ENCODE peak calls at places on chromosomes 11 and 22, in four cellular contexts. S is gastrocnemius medialis, R is brain microvascular endothelial cell, J is spleen. I is an unnamed sample.

GRCh38 chr11:2912498-2912897 is 16.7 kb downstream of the PHLDA2 start:
- DNase-seq in S (no peak), R (peak), J (no peak), I (peak)

GRCh38 chr11:64387916-64388315 is 29.0 kb downstream of the RPS6KA4 start:
- DNase-seq in S (no peak), R (no peak), J (no peak), I (no peak)

GRCh38 chr22:39265143-39265542 is 20.4 kb upstream of the PDGFB start:
- DNase-seq in S (no peak), R (no peak), J (no peak), I (no peak)

GRCh38 chr11:125062931-125063428 is at the start of gene SLC37A2:
- DNase-seq in S (peak), R (peak), J (peak), I (no peak)

GRCh38 chr11:73296501-73297230 is 11.4 kb upstream of the ARHGEF17 start:
- DNase-seq in S (no peak), R (no peak), J (peak), I (no peak)

GRCh38 chr11:87036756-87037449 is 831 bp upstream of the TMEM135 start:
- DNase-seq in S (no peak), R (no peak), J (no peak), I (no peak)

GRCh38 chr11:104198576-104198975 is 34.6 kb upstream of the PDGFD start:
- DNase-seq in S (no peak), R (no peak), J (no peak), I (no peak)

GRCh38 chr11:35178862-35179261 is 39.9 kb downstream of the CD44 start:
- DNase-seq in S (no peak), R (no peak), J (no peak), I (no peak)

GRCh38 chr11:78783301-78783700 is 208.6 kb upstream of the NARS2 start:
- DNase-seq in S (no peak), R (no peak), J (no peak), I (no peak)

GRCh38 chr11:68143310-68143689 is 22.1 kb upstream of the CHKA start:
- DNase-seq in S (no peak), R (no peak), J (no peak), I (no peak)

GRCh38 chr11:68146010-68146540 is 24.9 kb upstream of the CHKA start:
- DNase-seq in S (peak), R (no peak), J (peak), I (no peak)

GRCh38 chr11:68142441-68143309 is 21.5 kb upstream of the CHKA start:
- DNase-seq in S (no peak), R (no peak), J (no peak), I (no peak)

GRCh38 chr11:68146704-68147474 is 25.7 kb upstream of the CHKA start:
- DNase-seq in S (no peak), R (peak), J (no peak), I (no peak)

DNA sequence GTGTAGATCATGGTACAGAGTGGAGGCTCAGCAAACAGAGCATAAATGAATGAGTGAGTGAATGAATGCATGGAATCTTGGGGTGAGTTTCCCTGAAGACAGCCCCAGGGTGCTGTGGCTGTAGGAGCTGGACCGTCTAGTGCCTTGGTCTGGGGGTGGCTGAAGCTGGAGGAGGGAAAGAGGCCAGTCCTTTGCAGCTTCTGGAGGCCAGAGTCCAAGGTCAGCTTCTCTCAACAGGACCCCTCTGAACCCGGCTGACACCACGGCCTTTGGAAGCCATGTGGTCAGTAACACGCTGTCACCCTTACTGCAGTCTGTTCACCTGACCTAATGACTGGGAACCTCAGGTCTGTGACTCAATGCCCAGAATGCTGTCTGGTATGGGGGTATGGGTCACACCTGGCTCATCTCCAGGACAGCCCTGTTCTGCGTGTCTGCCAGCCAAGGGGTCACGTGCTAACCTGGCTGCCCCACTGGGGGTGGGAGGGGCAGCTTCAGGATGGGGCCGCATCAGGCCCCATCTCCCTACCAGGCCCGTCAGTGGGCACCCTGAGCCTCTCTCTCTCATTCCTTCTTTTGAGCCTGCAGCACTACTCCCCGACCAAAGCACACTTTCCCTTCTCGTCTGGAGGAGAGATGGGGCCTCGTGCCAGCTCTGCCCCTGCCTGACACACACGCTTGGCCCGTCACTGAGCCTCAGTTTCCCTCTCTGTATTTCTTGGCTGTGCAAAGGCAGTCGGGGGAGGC is 24.1 kb upstream of the CHKA start:
- DNase-seq in S (no peak), R (no peak), J (no peak), I (no peak)
- H3K27ac ChIP-seq in S (no peak), R (no peak), J (no peak), I (peak)

GRCh38 chr11:11152877-11153276 is 200.2 kb downstream of the CSNK2A3 start:
- DNase-seq in S (no peak), R (no peak), J (no peak), I (no peak)
- H3K27ac ChIP-seq in S (no peak), R (no peak), J (no peak), I (no peak)

GRCh38 chr22:44026630-44027511 is 2.8 kb downstream of the PARVB start:
- DNase-seq in S (peak), R (peak), J (peak), I (no peak)

GRCh38 chr22:44028091-44028490 is 4.0 kb downstream of the PARVB start:
- DNase-seq in S (no peak), R (no peak), J (no peak), I (no peak)

GRCh38 chr22:44024288-44024908 is at the start of gene PARVB:
- DNase-seq in S (no peak), R (no peak), J (peak), I (no peak)

GRCh38 chr22:44025171-44026065 is 1.3 kb downstream of the PARVB start:
- DNase-seq in S (no peak), R (no peak), J (peak), I (no peak)

GRCh38 chr22:44026066-44026629 is 2.0 kb downstream of the PARVB start:
- DNase-seq in S (no peak), R (no peak), J (peak), I (no peak)
- H3K27ac ChIP-seq in S (peak), R (peak), J (peak), I (no peak)

GRCh38 chr11:100753562-100753961 is 66.5 kb downstream of the ARHGAP42 start:
- DNase-seq in S (no peak), R (no peak), J (no peak), I (no peak)
- H3K27ac ChIP-seq in S (no peak), R (no peak), J (no peak), I (no peak)

GRCh38 chr22:43381693-43382092 is 30.1 kb upstream of the MPPED1 start:
- DNase-seq in S (no peak), R (no peak), J (no peak), I (no peak)
- H3K27ac ChIP-seq in S (no peak), R (no peak), J (no peak), I (no peak)

GRCh38 chr22:23801238-23801821 is 14.6 kb downstream of the SMARCB1 start:
- DNase-seq in S (no peak), R (no peak), J (no peak), I (no peak)

GRCh38 chr22:23803001-23803819 is 16.4 kb downstream of the SMARCB1 start:
- DNase-seq in S (no peak), R (no peak), J (no peak), I (no peak)

GRCh38 chr22:23806837-23807236 is 20.1 kb downstream of the SMARCB1 start:
- DNase-seq in S (no peak), R (no peak), J (no peak), I (no peak)

GRCh38 chr22:23801886-23802377 is 15.2 kb downstream of the SMARCB1 start:
- DNase-seq in S (no peak), R (no peak), J (no peak), I (no peak)

DNA sequence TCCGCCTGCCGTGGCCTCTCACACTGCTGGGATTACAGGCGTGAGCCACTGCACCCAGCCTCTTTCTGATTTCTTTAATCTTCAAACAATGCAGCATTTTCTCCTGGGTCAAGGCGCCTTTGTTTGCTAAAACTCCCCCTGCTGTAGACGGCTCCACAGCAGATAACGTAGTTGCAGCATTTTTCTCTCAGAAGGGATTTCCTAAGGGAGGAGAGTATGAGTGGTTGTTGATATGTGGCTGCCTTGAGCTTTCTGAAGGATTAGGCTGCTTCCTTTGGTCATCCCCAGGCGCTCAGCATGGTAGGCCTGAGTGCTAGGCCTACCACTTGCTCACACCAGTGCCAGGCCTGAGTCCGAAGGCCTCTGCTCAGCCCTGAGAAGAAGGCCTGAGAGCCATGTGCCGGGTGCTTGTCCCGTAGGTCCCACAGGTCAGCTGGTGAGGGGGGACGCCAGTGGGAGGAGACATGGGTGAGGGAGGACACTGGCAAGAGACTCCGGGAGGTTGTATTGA is 18.1 kb downstream of the SMARCB1 start:
- DNase-seq in S (no peak), R (no peak), J (peak), I (no peak)
- H3K27ac ChIP-seq in S (no peak), R (no peak), J (peak), I (no peak)

DNA sequence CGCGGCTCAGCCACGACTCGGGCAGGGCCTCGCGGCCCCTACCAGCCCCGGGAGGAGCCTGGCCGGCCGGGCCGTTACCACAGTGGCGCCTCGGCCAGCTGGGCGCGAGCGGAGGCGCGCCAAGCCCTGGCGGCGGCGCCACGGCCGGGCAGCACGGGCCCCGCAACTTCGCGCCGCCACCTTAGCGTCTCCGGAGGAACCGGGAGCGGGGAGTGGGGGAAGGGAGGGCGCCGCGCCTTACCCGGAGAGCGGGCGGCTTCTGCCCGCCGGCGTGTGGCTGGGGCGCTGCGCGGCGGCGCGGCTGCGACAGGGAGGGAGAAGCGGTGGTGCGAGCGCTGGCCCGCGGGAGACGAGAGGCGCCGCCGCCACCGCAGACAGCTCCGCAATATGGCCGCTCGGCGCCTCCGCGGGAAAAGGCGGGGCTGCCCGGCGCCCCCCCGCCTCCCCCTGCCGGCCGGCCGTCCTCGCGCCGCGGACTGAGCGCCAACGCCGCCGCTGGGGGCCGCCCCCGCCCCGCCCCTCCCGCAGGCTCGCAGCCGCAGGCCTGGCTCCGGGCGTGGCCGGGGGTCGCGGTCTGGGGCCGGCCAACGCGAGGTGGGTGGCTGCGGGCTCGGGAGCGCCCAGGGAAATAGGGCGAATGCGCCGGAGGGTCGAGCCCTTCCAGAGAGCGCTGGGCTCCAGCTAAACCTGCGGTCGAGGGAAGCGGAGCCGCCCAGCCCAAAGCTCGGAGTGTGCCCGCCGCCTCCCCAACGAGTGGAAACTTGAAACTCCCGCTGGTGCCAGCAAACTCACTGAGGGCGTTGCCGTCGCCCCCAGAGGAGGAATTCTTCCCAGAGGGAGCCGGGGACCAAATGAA is at the start of gene RDX:
- DNase-seq in S (peak), R (peak), J (peak), I (peak)
- H3K27ac ChIP-seq in S (peak), R (peak), J (peak), I (peak)

GRCh38 chr22:46676479-46676878 is 56.3 kb downstream of the GRAMD4 start:
- DNase-seq in S (no peak), R (no peak), J (no peak), I (no peak)

GRCh38 chr22:46675938-46676337 is 55.8 kb downstream of the GRAMD4 start:
- DNase-seq in S (no peak), R (no peak), J (no peak), I (no peak)

GRCh38 chr22:46678003-46678657 is 57.9 kb downstream of the GRAMD4 start:
- DNase-seq in S (no peak), R (no peak), J (no peak), I (no peak)

GRCh38 chr22:46677323-46678002 is 57.3 kb downstream of the GRAMD4 start:
- DNase-seq in S (no peak), R (no peak), J (no peak), I (no peak)

GRCh38 chr22:46676881-46677280 is 56.7 kb downstream of the GRAMD4 start:
- DNase-seq in S (peak), R (no peak), J (no peak), I (no peak)
- H3K27ac ChIP-seq in S (peak), R (no peak), J (no peak), I (no peak)

GRCh38 chr11:9527481-9528140 is 45.9 kb upstream of the WEE1 start:
- DNase-seq in S (no peak), R (peak), J (no peak), I (no peak)

GRCh38 chr11:9530020-9530628 is 43.3 kb upstream of the WEE1 start:
- DNase-seq in S (no peak), R (no peak), J (no peak), I (no peak)

GRCh38 chr11:9528141-9528511 is 45.3 kb upstream of the WEE1 start:
- DNase-seq in S (no peak), R (no peak), J (no peak), I (no peak)

GRCh38 chr11:9529333-9529648 is 44.2 kb upstream of the WEE1 start:
- DNase-seq in S (no peak), R (no peak), J (no peak), I (no peak)

DNA sequence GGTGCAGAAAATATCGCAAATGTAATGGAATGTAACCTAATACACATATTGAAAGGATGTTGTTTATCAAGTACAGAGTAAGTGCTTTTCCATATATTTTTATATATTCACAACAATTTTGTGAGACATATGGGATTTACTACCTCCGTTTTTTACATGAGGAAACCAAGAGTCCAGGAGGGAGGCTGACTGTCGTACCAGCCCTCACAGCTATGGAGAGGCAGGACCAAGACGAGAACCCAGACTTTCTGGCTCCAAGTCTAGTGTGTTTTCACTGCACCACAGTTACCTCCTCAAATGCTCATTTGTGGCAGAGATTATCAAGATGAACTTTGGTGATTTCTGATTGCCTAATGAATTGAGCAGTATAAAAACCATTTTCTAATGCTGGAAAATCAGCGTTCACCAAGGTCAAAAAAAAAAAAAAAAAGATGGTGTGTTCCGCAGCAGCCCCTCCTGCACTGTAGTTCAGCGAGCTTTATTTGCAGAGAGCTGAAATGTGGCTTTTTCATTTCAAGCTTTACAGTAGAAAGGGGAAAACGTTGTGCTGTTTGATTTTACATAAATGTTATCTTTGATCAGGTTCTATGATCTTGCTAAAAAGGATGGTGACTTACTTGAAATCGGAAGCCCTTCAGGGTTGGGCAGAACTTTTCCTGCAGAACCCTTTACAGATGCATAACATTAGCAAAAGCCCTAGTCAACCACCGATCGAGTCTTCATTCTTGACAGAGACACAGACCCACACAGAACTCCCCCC is 44.7 kb upstream of the WEE1 start:
- DNase-seq in S (no peak), R (no peak), J (no peak), I (no peak)
- H3K27ac ChIP-seq in S (no peak), R (no peak), J (no peak), I (no peak)

I was measured in epithelial cell of prostate.